ENCODE peak calls at places on chromosomes 2 and 18, in eight cellular contexts. V, D, E, I, L, A, W and S are unnamed samples.

GRCh38 chr2:166106431-166107015 is 21.3 kb downstream of the SCN1A start:
- DNase-seq in V (peak; percentile 26), D (no peak), E (no peak), I (no peak), L (peak; percentile 19), A (no peak), W (no peak), S (no peak)

GRCh38 chr2:220478305-220479058 is 851.1 kb downstream of the SLC4A3 start:
- DNase-seq in V (no peak), D (no peak), E (no peak), I (no peak), L (no peak), A (no peak), W (no peak), S (no peak)

GRCh38 chr2:98545591-98545990 is 62.7 kb downstream of the COA5 start:
- DNase-seq in V (no peak), D (no peak), E (no peak), I (no peak), L (no peak), A (no peak), W (no peak), S (no peak)

GRCh38 chr2:231877533-231878456 is 48.4 kb downstream of the NPPC start:
- DNase-seq in V (peak; percentile 55), D (no peak), E (no peak), I (no peak), L (peak; percentile 53), A (no peak), W (no peak), S (no peak)

GRCh38 chr2:134308474-134309385 is 54.9 kb downstream of the MGAT5 start:
- DNase-seq in V (no peak), D (no peak), E (no peak), I (no peak), L (no peak), A (no peak), W (no peak), S (no peak)

GRCh38 chr2:45992021-45992745 is 305.0 kb upstream of the EPAS1 start:
- DNase-seq in V (peak; percentile 99), D (no peak), E (no peak), I (peak; percentile 83), L (peak; percentile 95), A (no peak), W (no peak), S (no peak)

GRCh38 chr2:138023298-138023697 is 59.0 kb downstream of the HNMT start:
- DNase-seq in V (peak; percentile 4), D (no peak), E (no peak), I (no peak), L (no peak), A (no peak), W (no peak), S (no peak)

GRCh38 chr2:36371963-36372391 is 16.4 kb downstream of the CRIM1 start:
- DNase-seq in V (peak; percentile 75), D (no peak), E (no peak), I (no peak), L (peak; percentile 73), A (no peak), W (no peak), S (no peak)

GRCh38 chr2:1613731-1614354 is 130.5 kb downstream of the PXDN start:
- DNase-seq in V (no peak), D (no peak), E (no peak), I (no peak), L (no peak), A (no peak), W (no peak), S (no peak)

GRCh38 chr2:133968446-133968845 is 285.4 kb upstream of the MGAT5 start:
- DNase-seq in V (no peak), D (no peak), E (no peak), I (no peak), L (no peak), A (no peak), W (no peak), S (no peak)

GRCh38 chr18:73752546-73752945 is 395.1 kb downstream of the FBXO15 start:
- DNase-seq in V (peak; percentile 54), D (no peak), E (no peak), I (no peak), L (no peak), A (no peak), W (no peak), S (no peak)

GRCh38 chr2:165357758-165358157 is 111.7 kb upstream of the CSRNP3 start:
- DNase-seq in V (peak; percentile 29), D (no peak), E (no peak), I (no peak), L (no peak), A (no peak), W (no peak), S (no peak)

GRCh38 chr2:134202361-134202760 is 51.5 kb upstream of the MGAT5 start:
- DNase-seq in V (no peak), D (no peak), E (no peak), I (no peak), L (no peak), A (no peak), W (no peak), S (no peak)

GRCh38 chr2:237978058-237978712 is 11.4 kb downstream of the UBE2F start:
- DNase-seq in V (no peak), D (no peak), E (no peak), I (no peak), L (no peak), A (no peak), W (no peak), S (no peak)

GRCh38 chr2:74849228-74849892 is 15.4 kb downstream of the HK2 start:
- DNase-seq in V (no peak), D (peak; percentile 39), E (peak; percentile 36), I (no peak), L (no peak), A (no peak), W (no peak), S (no peak)

GRCh38 chr18:8730080-8730827 is 24.9 kb downstream of the MTCL1 start:
- DNase-seq in V (peak; percentile 92), D (peak; percentile 72), E (no peak), I (peak; percentile 84), L (peak; percentile 91), A (no peak), W (no peak), S (no peak)

GRCh38 chr2:54479422-54479821 is 23.3 kb downstream of the SPTBN1 start:
- DNase-seq in V (no peak), D (no peak), E (no peak), I (no peak), L (no peak), A (no peak), W (no peak), S (no peak)

GRCh38 chr2:99757715-99758114 is 267.9 kb upstream of the REV1 start:
- DNase-seq in V (no peak), D (no peak), E (no peak), I (no peak), L (no peak), A (no peak), W (no peak), S (no peak)

GRCh38 chr2:195531754-195532153 is 125.3 kb upstream of the SLC39A10 start:
- DNase-seq in V (no peak), D (no peak), E (no peak), I (no peak), L (no peak), A (no peak), W (no peak), S (no peak)

GRCh38 chr2:111178730-111179405 is 58.2 kb downstream of the BCL2L11 start:
- DNase-seq in V (peak; percentile 90), D (peak; percentile 7), E (no peak), I (peak; percentile 72), L (peak; percentile 94), A (no peak), W (no peak), S (no peak)

GRCh38 chr18:11857177-11857887 is 6.1 kb downstream of the CHMP1B start:
- DNase-seq in V (peak; percentile 99), D (peak; percentile 56), E (no peak), I (peak; percentile 36), L (peak; percentile 95), A (no peak), W (no peak), S (no peak)

GRCh38 chr2:204544961-204545860 is at the start of gene PARD3B:
- DNase-seq in V (peak; percentile 57), D (peak; percentile 51), E (peak; percentile 11), I (peak; percentile 72), L (peak; percentile 14), A (peak; percentile 93), W (no peak), S (no peak)
- TF ChIP-seq POLR2A in V (peak; percentile 27), D (peak; percentile 25), E (no peak), I (peak; percentile 52), L (no peak), A (no peak), W (no peak), S (no peak)

DNA sequence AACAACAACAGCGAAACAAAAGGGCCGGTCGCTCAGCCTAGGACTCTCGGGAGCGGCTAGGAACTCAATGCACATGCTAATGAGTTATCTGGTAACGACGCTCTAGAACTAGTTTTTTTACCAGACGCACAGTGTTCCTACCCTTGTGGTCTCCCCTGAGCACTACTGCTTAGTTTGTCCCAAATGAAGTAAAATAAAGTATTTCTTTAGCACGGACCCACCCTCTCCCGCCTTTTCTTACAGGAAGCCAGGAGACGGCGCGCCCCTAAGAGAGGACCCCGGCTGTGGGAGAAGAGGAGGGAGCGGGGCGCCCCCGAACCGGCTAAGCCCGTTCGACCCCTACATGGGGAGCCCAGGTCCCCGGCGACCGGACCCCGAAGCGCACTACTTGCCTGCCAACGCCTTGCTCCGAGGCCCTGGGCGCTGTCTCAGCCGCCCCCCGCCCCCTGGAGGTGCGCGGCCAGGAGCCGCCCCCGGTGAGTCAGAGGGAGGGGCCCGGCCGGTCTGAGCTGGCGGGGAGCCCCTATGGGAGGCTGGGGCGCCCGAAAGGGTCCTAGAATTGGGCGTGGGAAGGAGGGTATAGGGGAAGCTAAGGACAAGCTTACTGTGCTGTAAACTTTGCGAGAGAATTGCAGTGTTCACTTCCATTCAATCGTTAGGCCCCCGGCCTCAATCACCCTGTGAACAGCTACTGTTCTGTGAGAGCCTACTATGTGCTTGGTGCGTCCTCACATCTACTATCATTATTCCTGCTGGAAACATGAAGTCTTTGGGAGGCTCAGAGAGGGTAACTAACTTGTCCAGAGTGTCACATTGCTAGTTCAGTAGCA is 3.6 kb upstream of the CAPG start:
- DNase-seq in V (no peak), D (no peak), E (no peak), I (peak; percentile 55), L (no peak), A (peak; percentile 90), W (no peak), S (no peak)
- TF ChIP-seq POLR2A in V (no peak), D (no peak), E (no peak), I (no peak), L (no peak), A (no peak), W (no peak), S (no peak)

GRCh38 chr2:109482371-109482841 is 131.4 kb downstream of the SEPTIN10 start:
- DNase-seq in V (no peak), D (no peak), E (no peak), I (peak; percentile 70), L (no peak), A (peak; percentile 56), W (no peak), S (no peak)
- TF ChIP-seq POLR2A in V (no peak), D (no peak), E (no peak), I (no peak), L (no peak), A (no peak), W (no peak), S (no peak)

DNA sequence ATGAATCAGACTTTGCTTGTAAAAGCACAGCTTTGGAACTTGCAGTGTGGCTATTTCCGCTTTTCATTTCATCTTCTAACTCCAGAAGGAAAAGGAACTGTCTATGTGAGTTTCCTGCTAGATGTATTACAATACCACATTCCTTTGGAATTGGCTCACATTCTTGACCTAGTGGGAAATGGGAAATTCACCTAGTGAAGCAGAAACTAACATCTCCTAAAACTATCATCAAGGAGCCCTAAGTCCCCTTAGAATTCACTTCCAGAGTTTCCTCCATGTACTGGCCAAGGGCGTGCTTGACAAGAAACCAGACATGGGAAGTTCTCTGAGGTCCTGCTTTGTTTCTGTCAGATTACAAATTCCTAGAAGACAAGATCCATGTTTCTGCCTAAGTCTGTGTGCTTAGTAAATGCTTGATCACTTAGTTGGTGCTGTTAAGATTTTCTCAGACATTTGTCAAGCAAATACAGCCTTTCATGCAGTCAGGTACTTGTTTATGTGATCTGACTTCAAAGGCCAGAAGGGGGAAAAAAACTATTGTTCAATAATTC is 275.7 kb upstream of the FN1 start:
- DNase-seq in V (peak; percentile 48), D (no peak), E (no peak), I (no peak), L (peak; percentile 72), A (no peak), W (no peak), S (no peak)
- TF ChIP-seq POLR2A in V (no peak), D (no peak), E (no peak), I (no peak), L (no peak), A (no peak), W (no peak), S (no peak)